ENCODE peak calls at places on chromosomes 6 and 20, in ten cellular contexts. M, E, W, R, Y, H, A, F, Q and T are unnamed samples.

GRCh38 chr20:34271961-34272360 is 30.7 kb downstream of the ASIP start:
- DNase-seq in M (peak), E (no peak), W (no peak), R (peak), Y (no peak), H (no peak), A (no peak), F (no peak), Q (no peak), T (no peak)

GRCh38 chr6:79127660-79128059 is 49.6 kb upstream of the PHIP start:
- DNase-seq in M (no peak), E (no peak), W (no peak), R (no peak), Y (no peak), H (no peak), A (no peak), F (no peak), Q (no peak), T (no peak)

GRCh38 chr6:167093922-167094432 is 28.9 kb upstream of the CCR6 start:
- DNase-seq in M (no peak), E (peak), W (no peak), R (no peak), Y (no peak), H (no peak), A (peak), F (no peak), Q (no peak), T (no peak)

GRCh38 chr6:169959129-169960002 is 207.9 kb downstream of the ERMARD start:
- DNase-seq in M (no peak), E (peak), W (no peak), R (no peak), Y (peak), H (no peak), A (peak), F (no peak), Q (peak), T (no peak)

GRCh38 chr6:153032255-153032882 is 29.9 kb upstream of the MTRF1L start:
- DNase-seq in M (peak), E (no peak), W (no peak), R (peak), Y (no peak), H (no peak), A (no peak), F (no peak), Q (peak), T (no peak)

GRCh38 chr6:117976030-117976651 is 69.1 kb downstream of the SLC35F1 start:
- DNase-seq in M (peak), E (no peak), W (peak), R (peak), Y (peak), H (no peak), A (no peak), F (peak), Q (peak), T (no peak)

GRCh38 chr6:28207244-28208179 is 17.6 kb upstream of the ZSCAN9 start:
- DNase-seq in M (peak), E (no peak), W (no peak), R (peak), Y (peak), H (no peak), A (no peak), F (peak), Q (peak), T (no peak)

GRCh38 chr20:33908351-33908750 is 85.4 kb upstream of the RALY start:
- DNase-seq in M (peak), E (no peak), W (no peak), R (peak), Y (no peak), H (no peak), A (no peak), F (no peak), Q (no peak), T (no peak)

GRCh38 chr20:61435823-61436220 is 183.8 kb downstream of the CDH4 start:
- DNase-seq in M (no peak), E (no peak), W (no peak), R (no peak), Y (no peak), H (no peak), A (no peak), F (no peak), Q (no peak), T (no peak)

GRCh38 chr6:12353731-12354130 is 63.6 kb downstream of the EDN1 start:
- DNase-seq in M (peak), E (no peak), W (no peak), R (peak), Y (no peak), H (no peak), A (no peak), F (no peak), Q (peak), T (no peak)

GRCh38 chr6:157068691-157069228 is 254.6 kb downstream of the TMEM242 start:
- DNase-seq in M (no peak), E (no peak), W (no peak), R (no peak), Y (no peak), H (no peak), A (no peak), F (no peak), Q (peak), T (no peak)

GRCh38 chr6:157717266-157717870 is 105.7 kb upstream of the SNX9 start:
- DNase-seq in M (no peak), E (no peak), W (no peak), R (no peak), Y (peak), H (no peak), A (no peak), F (peak), Q (no peak), T (no peak)

DNA sequence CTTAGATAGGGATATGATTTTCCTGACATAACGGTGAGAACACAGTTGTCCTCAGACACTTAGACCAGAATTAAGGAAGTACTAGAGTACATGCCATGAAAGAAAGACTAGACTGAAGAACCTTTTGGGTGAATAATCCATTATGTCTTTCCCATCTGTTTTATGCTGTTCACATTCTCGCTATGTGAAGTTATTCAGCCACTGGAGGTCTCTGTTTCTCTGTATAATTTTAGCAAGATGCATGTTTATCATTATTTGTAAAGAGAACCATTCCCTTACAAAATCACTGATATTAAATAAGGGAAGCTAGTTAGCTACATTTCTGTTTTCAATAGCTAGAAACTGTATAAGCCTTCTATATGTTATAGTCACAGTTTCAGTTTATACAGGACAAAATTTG is 391.9 kb downstream of the CD109 start:
- DNase-seq in M (peak), E (no peak), W (no peak), R (peak), Y (no peak), H (no peak), A (no peak), F (no peak), Q (peak), T (no peak)
- TF ChIP-seq CTCF in M (no peak), E (no peak), W (peak), R (peak), Y (no peak), H (no peak), A (no peak), F (no peak), Q (no peak), T (no peak)

GRCh38 chr6:13863699-13864155 is 49.4 kb upstream of the MCUR1 start:
- DNase-seq in M (no peak), E (no peak), W (no peak), R (no peak), Y (no peak), H (no peak), A (no peak), F (no peak), Q (no peak), T (no peak)

GRCh38 chr6:13865132-13865531 is 50.8 kb upstream of the MCUR1 start:
- DNase-seq in M (no peak), E (no peak), W (no peak), R (no peak), Y (no peak), H (no peak), A (no peak), F (no peak), Q (no peak), T (no peak)

GRCh38 chr6:13854716-13855250 is 40.4 kb upstream of the MCUR1 start:
- DNase-seq in M (no peak), E (no peak), W (no peak), R (no peak), Y (no peak), H (no peak), A (peak), F (no peak), Q (no peak), T (no peak)

GRCh38 chr6:13859871-13860555 is 45.7 kb upstream of the MCUR1 start:
- DNase-seq in M (no peak), E (peak), W (no peak), R (no peak), Y (no peak), H (no peak), A (peak), F (no peak), Q (no peak), T (no peak)
- TF ChIP-seq CTCF in M (no peak), E (no peak), W (no peak), R (no peak), Y (no peak), H (no peak), A (no peak), F (no peak), Q (no peak), T (no peak)

GRCh38 chr20:5786930-5787826 is 37.0 kb downstream of the SHLD1 start:
- DNase-seq in M (peak), E (no peak), W (no peak), R (peak), Y (no peak), H (no peak), A (no peak), F (no peak), Q (peak), T (no peak)
- TF ChIP-seq CTCF in M (peak), E (no peak), W (no peak), R (peak), Y (no peak), H (no peak), A (no peak), F (no peak), Q (no peak), T (no peak)

GRCh38 chr20:35950093-35950492 is 4.2 kb downstream of the SCAND1 start:
- DNase-seq in M (no peak), E (no peak), W (no peak), R (no peak), Y (no peak), H (no peak), A (no peak), F (no peak), Q (no peak), T (no peak)

GRCh38 chr20:35947907-35948306 is 6.4 kb downstream of the SCAND1 start:
- DNase-seq in M (no peak), E (no peak), W (no peak), R (no peak), Y (no peak), H (peak), A (no peak), F (no peak), Q (no peak), T (no peak)

GRCh38 chr20:35942243-35942642 is 12.1 kb downstream of the SCAND1 start:
- DNase-seq in M (no peak), E (no peak), W (no peak), R (no peak), Y (no peak), H (no peak), A (no peak), F (no peak), Q (no peak), T (no peak)

GRCh38 chr20:35944189-35944588 is 10.1 kb downstream of the SCAND1 start:
- DNase-seq in M (no peak), E (no peak), W (no peak), R (no peak), Y (no peak), H (no peak), A (no peak), F (no peak), Q (no peak), T (no peak)

DNA sequence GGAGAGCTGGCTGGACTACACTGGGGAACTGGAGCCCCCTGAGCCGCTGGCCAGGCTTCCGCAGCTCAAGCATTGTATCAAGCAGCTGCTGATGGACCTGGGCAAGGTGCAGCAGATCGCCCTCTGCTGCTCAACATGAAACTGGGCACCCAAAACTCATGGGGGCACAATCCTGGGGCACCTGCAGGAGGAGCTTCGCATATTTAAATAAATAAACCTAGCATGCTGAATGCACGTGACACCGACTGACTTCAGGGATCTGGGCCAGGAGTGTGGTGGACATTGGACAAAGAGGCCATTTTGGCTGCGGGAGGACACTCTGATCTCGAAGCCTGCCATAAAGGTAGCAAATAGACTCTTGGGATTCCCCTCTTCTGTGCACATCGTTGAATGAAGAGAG is 6.8 kb downstream of the SCAND1 start:
- DNase-seq in M (peak), E (no peak), W (peak), R (peak), Y (no peak), H (no peak), A (no peak), F (peak), Q (peak), T (no peak)
- TF ChIP-seq CTCF in M (peak), E (no peak), W (peak), R (peak), Y (no peak), H (no peak), A (no peak), F (no peak), Q (peak), T (no peak)